ENCODE peak calls at places on chromosomes 7 and 10, in six cellular contexts. A is esophagus squamous epithelium, Z is OCI-LY7, O is brain microvascular endothelial cell, K is right lobe of liver, J is right atrium auricular region. M is an unnamed sample.

GRCh38 chr10:68600041-68600778 is 40.1 kb downstream of the TET1 start:
- DNase-seq in A (peak), Z (peak), O (peak), K (peak), J (peak), M (peak)

GRCh38 chr7:88545663-88546062 is 213.8 kb upstream of the ZNF804B start:
- DNase-seq in A (no peak), Z (no peak), O (no peak), K (no peak), J (no peak), M (no peak)

GRCh38 chr10:128314691-128315090 is 188.5 kb upstream of the MKI67 start:
- DNase-seq in A (no peak), Z (no peak), O (no peak), K (no peak), J (no peak), M (no peak)

GRCh38 chr10:14173706-14174594 is 156.8 kb downstream of the FRMD4A start:
- DNase-seq in A (no peak), Z (no peak), O (peak), K (no peak), J (no peak), M (no peak)

GRCh38 chr10:110221721-110222261 is 14.4 kb downstream of the MXI1 start:
- DNase-seq in A (no peak), Z (no peak), O (peak), K (no peak), J (peak), M (peak)

GRCh38 chr10:101263146-101263837 is 34.0 kb upstream of the LBX1 start:
- DNase-seq in A (no peak), Z (no peak), O (no peak), K (no peak), J (no peak), M (no peak)

GRCh38 chr7:131021902-131022301 is 287.9 kb upstream of the KLF14 start:
- DNase-seq in A (no peak), Z (no peak), O (no peak), K (no peak), J (no peak), M (no peak)

GRCh38 chr7:126805351-126805750 is 447.4 kb downstream of the GRM8 start:
- DNase-seq in A (no peak), Z (no peak), O (no peak), K (no peak), J (no peak), M (no peak)

GRCh38 chr7:158976468-158976848 is 120.1 kb downstream of the DYNC2I1 start:
- DNase-seq in A (no peak), Z (no peak), O (no peak), K (no peak), J (no peak), M (peak)

GRCh38 chr7:65459438-65459837 is 85.8 kb downstream of the ZNF92 start:
- DNase-seq in A (no peak), Z (no peak), O (no peak), K (no peak), J (no peak), M (no peak)

GRCh38 chr7:82044497-82045080 is 274.7 kb upstream of the HGF start:
- DNase-seq in A (no peak), Z (peak), O (peak), K (peak), J (peak), M (peak)

GRCh38 chr7:33982425-33982786 is 77.1 kb downstream of the BMPER start:
- DNase-seq in A (no peak), Z (no peak), O (peak), K (no peak), J (no peak), M (no peak)

GRCh38 chr7:134480730-134481129 is 21.8 kb upstream of the AKR1B1 start:
- DNase-seq in A (no peak), Z (no peak), O (peak), K (no peak), J (no peak), M (no peak)

DNA sequence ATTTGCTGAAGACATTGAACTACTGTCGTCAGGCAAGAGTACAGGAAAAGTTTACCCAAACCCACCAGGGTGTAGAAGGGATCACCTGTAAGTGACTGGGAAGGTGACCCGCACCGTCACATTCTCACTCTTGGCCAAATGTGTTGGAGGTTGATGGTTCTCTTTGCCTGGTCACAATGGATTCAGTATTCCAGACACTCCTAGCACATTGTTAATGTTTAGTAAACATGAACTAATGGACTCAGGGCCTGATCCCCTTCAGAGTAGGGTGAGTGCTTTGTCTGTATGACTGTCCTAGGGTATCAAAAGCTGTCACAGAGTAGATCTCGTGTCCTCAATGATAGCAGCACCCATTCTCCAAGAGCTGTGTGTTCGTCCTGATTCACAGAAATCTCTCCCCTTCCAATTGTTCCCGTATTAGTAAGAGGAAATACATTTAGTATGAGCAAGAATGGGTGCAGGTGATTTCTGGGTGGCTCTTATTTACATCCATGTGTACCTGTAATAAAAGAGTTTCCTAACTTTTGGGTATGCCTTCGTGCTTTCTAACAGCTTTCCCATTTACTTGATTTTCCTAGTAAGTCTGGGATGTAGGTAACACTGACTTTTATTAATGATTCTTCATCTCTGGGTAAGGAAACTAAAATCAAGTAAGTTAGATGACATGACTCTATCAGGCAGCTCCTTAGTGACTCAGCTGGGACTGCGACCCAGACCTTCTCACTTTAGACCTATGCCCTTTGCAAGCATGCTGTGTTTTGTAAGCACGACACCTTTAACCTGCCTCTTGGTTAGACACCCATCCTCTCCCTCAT is 4.7 kb downstream of the EEPD1 start:
- DNase-seq in A (no peak), Z (no peak), O (no peak), K (peak), J (no peak), M (no peak)
- TF ChIP-seq CTCF in A (no peak), Z (no peak), O (no peak), K (no peak), J (no peak), M (no peak)

GRCh38 chr7:12456506-12456905 is 52.8 kb upstream of the VWDE start:
- DNase-seq in A (no peak), Z (no peak), O (no peak), K (no peak), J (no peak), M (no peak)

DNA sequence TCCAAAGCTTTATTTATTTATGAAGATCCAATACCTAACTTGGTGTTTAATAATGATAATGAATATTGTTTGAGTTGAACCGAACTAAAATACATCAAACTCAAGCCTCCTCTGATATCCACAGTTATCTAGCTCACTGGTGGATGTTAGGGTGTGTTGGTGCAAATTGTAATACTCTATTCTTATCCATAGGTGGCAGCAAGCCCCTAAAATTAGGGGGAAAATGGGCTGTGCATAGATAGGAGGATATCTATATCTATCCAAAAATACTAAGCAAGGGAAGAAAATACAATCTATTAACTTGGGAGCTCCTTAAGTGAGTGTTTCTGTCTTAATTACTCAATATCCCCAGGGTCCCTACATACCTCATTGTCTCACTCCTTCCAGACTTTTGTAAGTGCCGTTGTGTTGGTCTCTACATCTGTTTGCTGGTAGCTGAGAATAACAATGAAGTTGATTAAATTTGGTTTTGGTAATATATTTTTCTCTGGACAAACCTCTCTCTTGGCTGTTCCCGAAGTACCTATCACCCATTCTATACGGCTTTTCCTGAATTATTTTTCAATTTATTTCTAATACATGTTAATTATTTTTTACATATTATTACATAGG is 55.0 kb upstream of the VWDE start:
- DNase-seq in A (no peak), Z (peak), O (peak), K (no peak), J (no peak), M (peak)
- TF ChIP-seq CTCF in A (no peak), Z (peak), O (peak), K (peak), J (peak), M (peak)

GRCh38 chr10:28410420-28411135 is 107.7 kb upstream of the MPP7 start:
- DNase-seq in A (no peak), Z (no peak), O (no peak), K (peak), J (no peak), M (no peak)
- TF ChIP-seq CTCF in A (no peak), Z (peak), O (peak), K (peak), J (no peak), M (no peak)

DNA sequence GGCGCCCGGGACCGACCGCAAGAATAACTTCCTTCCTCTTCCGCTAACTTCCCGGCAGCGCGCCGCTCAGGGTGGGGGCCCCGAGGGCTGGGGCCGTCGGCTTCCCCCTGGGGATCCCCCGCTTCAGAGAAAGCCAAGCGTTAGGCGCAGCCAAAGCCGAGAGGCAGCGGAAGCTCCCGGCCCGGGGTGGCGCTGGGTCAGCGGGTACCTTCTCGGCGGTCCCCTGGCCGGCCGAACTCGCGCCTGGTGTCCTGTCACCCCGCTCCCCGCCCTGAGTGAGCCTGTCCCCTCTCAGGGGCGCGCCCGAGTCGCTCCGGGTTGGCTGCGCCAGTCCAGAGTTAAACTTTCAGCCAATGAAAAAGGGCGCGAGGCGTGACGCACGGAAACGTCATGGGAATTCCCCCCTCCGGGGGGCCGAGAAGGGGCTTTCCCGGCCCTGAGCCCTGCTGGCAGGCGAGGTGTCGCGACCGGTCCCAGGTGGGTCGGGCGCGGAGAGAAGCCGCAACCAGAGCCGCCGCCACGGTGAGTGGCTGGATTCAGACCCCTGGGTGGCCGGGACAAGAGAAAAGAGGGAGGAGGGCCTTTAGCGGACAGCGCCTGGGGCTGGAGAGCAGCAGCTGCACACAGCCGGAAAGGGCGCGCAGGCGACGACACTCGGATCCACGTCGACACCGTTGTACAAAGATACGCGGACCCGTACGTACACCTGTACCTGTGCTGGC is 1.3 kb upstream of the NFKB2 start:
- DNase-seq in A (peak), Z (peak), O (peak), K (peak), J (peak), M (peak)
- TF ChIP-seq CTCF in A (peak), Z (peak), O (no peak), K (peak), J (peak), M (no peak)

GRCh38 chr10:70193391-70193844 is 23.1 kb upstream of the SAR1A start:
- DNase-seq in A (no peak), Z (no peak), O (no peak), K (no peak), J (peak), M (no peak)

GRCh38 chr10:70197235-70197952 is 27.1 kb upstream of the SAR1A start:
- DNase-seq in A (no peak), Z (no peak), O (no peak), K (no peak), J (no peak), M (no peak)

GRCh38 chr10:70201105-70201504 is 30.8 kb upstream of the SAR1A start:
- DNase-seq in A (no peak), Z (no peak), O (no peak), K (no peak), J (no peak), M (no peak)

DNA sequence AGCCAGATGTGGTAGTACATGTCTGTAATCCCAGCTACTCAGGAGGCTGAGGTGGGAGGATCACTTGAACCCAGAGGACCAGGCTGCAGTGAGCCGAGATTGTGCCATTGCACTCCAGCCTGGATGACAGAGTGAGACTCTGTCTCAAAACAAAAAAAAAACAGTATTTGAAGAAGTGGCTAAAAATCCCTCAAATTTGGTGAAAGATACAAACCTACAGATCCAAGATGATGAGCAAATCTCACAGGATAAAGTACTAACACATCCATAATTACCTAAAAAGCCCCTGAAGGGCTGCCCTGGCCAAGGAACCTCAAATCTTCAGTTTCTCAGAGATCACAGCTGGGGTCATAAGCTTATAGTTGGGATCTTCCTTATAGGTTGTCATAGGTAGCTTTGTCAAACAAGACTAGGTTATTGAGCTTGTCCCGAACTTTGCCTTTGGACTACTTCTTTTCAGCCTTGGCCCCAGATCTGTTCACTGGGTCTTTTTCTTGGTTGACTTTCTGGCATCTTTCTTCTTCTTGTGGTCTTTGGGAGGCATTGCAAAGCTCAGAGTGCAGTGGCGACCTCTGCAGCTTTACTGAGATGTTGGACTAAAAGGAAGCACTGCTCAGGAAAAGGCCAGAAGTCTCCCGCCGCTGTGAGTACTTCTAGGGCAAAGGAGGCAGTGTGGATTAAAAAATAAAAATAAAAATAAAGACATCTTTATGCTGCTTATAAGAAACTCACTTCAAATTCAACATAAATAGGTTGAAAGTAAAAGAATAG is 28.6 kb upstream of the SAR1A start:
- DNase-seq in A (no peak), Z (no peak), O (no peak), K (no peak), J (no peak), M (no peak)
- TF ChIP-seq CTCF in A (no peak), Z (peak), O (peak), K (no peak), J (no peak), M (no peak)